ENCODE peak calls at places on chromosomes 13 and 19, in nine cellular contexts. E is MCF 10A, Z is D721Med, F is breast epithelium, V is cardiac fibroblast, N is pancreas, B is foreskin fibroblast, D is fibroblast of lung, O is psoas muscle. C is an unnamed sample.

GRCh38 chr13:71801781-71802180 is 65.2 kb downstream of the DACH1 start:
- DNase-seq in B (no peak), F (no peak), Z (peak), E (no peak), O (no peak), V (no peak), N (no peak), D (no peak), C (no peak)

GRCh38 chr19:38739440-38740251 is 4.6 kb downstream of the CAPN12 start:
- DNase-seq in D (no peak), V (no peak), Z (peak), E (no peak), O (no peak), F (no peak), B (peak), N (peak), C (no peak)

GRCh38 chr19:47991191-47991808 is 670 bp downstream of the BSPH1 start:
- DNase-seq in N (no peak), Z (no peak), E (no peak), F (no peak), D (no peak), B (no peak), O (no peak), V (no peak), C (no peak)

GRCh38 chr13:60727140-60727539 is 330.1 kb downstream of the TDRD3 start:
- DNase-seq in D (no peak), Z (no peak), O (no peak), N (no peak), E (no peak), F (no peak), V (no peak), B (no peak), C (no peak)

GRCh38 chr19:46714523-46715106 is 2.3 kb downstream of the PRKD2 start:
- DNase-seq in D (no peak), N (no peak), O (no peak), E (no peak), V (no peak), B (no peak), Z (no peak), F (peak), C (no peak)

GRCh38 chr13:109211616-109212015 is 574.8 kb downstream of the IRS2 start:
- DNase-seq in N (no peak), B (peak), D (peak), E (peak), O (no peak), Z (no peak), F (no peak), V (no peak), C (no peak)

GRCh38 chr13:29282096-29282495 is 313.4 kb downstream of the SLC7A1 start:
- DNase-seq in E (no peak), N (no peak), O (no peak), F (no peak), B (no peak), Z (no peak), D (no peak), V (no peak), C (no peak)

GRCh38 chr19:10238172-10238783 is 7.1 kb upstream of the S1PR2 start:
- DNase-seq in V (peak), N (no peak), O (peak), D (peak), F (no peak), B (peak), E (no peak), Z (no peak), C (no peak)

GRCh38 chr19:54415208-54415900 is at the start of gene TTYH1:
- DNase-seq in B (no peak), E (no peak), V (no peak), Z (peak), O (no peak), N (peak), F (no peak), D (no peak), C (no peak)
- TF ChIP-seq CTCF in B (no peak), E (peak), V (no peak), Z (peak), O (peak), N (peak), F (no peak), D (no peak), C (no peak)

DNA sequence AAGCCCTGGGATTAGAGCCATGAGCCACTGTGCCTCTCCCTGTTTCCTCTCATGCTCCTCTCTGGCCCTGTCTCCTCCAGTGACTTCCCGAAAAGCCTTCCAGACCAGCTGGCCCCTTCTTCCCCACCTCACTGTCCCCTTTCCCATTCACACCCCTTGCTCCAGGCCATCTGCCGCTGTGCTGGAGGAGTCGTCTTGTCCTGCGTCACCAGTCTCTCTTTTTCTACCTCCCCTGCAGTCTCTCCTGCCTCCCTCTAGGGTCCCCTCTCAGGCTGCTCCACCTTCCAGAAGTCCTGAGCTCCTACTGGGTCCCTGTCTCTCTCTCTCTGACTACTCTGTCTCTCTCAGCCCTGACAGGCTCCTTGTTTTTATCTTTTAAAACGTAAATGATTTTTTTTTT is 5.3 kb upstream of the FFAR1 start:
- DNase-seq in E (no peak), F (no peak), N (no peak), O (no peak), D (no peak), Z (no peak), V (no peak), B (no peak), C (no peak)
- TF ChIP-seq CTCF in E (no peak), F (no peak), N (no peak), O (no peak), D (no peak), Z (no peak), V (no peak), B (no peak), C (no peak)

GRCh38 chr19:19403373-19403901 is 2.0 kb upstream of the GATAD2A start:
- DNase-seq in B (peak), D (peak), E (peak), N (no peak), F (no peak), O (peak), V (no peak), Z (no peak), C (no peak)

GRCh38 chr19:19406878-19407639 is 1.6 kb downstream of the GATAD2A start:
- DNase-seq in D (peak), E (peak), O (peak), V (peak), N (no peak), Z (no peak), B (peak), F (no peak), C (no peak)

GRCh38 chr19:19402656-19403372 is 2.7 kb upstream of the GATAD2A start:
- DNase-seq in O (no peak), V (peak), F (no peak), E (peak), B (peak), Z (no peak), N (no peak), D (no peak), C (no peak)

GRCh38 chr19:19405919-19406877 is 723 bp downstream of the GATAD2A start:
- DNase-seq in Z (no peak), D (peak), B (peak), O (peak), N (peak), F (no peak), E (peak), V (peak), C (no peak)

DNA sequence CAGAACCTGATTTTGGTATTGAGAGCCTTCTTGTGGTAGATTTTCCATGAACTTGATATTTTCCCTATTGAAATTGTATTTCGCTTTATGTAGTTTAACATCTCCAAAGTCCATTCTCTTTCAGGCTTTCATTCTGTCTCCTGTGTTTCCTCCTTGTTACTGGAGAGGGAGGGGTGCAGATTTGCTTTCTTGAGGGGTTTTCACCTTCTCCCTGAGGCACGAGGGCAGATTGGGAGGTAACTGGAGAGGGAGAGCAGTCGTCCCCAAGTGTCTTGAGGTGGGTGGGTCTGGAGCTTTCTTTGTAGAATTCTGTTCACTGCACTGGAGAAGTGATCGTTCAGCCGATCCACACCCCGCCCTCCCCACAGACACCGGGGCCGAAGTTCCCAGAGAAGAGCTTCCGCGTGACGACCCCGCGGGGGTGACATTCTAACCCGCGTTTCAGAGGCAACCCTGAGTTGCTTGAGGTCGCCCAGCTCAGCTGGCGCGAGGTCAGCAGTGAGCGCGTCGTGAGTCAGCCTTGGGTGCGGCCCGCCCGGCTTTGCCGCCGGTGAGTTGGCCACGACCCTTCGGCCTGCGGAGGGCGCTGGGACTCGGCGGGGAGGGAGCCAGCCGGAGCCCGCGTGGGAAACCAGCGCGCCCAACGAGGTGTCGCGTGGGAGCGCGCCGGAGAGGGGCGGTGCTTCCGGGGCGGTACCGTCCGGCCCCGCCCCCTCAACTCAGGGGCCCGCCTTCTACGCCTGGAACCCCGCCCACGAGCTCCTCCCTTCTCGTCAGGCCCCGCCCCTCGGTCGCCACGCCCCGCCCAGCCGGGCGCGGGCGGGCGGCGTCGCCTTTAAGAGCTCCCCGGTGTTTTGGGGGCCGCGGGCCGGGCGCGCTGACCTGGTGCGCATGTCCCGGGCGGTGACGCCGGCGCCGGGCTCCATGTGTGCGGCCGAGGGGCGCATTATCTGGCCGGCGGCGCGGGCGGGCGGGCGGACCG is at the start of gene GATAD2A:
- DNase-seq in V (peak), D (peak), F (peak), O (peak), N (peak), E (peak), B (peak), Z (peak), C (peak)
- TF ChIP-seq CTCF in V (peak), D (peak), F (no peak), O (peak), N (no peak), E (no peak), B (peak), Z (no peak), C (no peak)

GRCh38 chr13:47964863-47965262 is 36.2 kb downstream of the SUCLA2 start:
- DNase-seq in F (no peak), N (no peak), E (no peak), B (peak), D (no peak), V (no peak), O (no peak), Z (no peak), C (no peak)
- TF ChIP-seq CTCF in F (no peak), N (no peak), E (no peak), B (peak), D (no peak), V (no peak), O (no peak), Z (no peak), C (no peak)

DNA sequence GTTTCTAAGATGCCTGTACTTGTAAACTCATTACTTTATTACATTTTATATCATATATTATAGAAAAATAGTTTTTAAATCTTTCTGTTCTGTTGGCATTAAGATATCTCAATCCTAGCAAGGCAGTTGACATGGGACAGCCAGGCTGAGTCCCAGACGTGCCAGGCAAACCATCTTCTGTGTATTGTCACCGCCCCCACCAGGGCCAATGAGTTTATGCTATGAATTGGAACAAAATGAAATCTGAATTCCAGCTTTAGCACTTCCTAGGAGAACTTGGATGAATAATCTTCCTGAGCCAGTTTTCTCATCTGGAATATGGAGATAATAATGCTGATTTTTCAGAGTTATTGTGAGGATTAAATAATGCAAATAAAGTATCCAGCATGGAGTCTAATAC is 79.9 kb upstream of the GSX1 start:
- DNase-seq in E (peak), V (peak), B (no peak), Z (no peak), O (no peak), N (no peak), D (no peak), F (no peak), C (no peak)
- TF ChIP-seq CTCF in E (no peak), V (no peak), B (peak), Z (peak), O (peak), N (no peak), D (peak), F (no peak), C (no peak)

GRCh38 chr13:103325675-103326074 is 259.5 kb upstream of the SLC10A2 start:
- DNase-seq in N (no peak), B (no peak), V (no peak), O (no peak), F (no peak), Z (no peak), E (no peak), D (no peak), C (no peak)

GRCh38 chr13:103324641-103325040 is 258.4 kb upstream of the SLC10A2 start:
- DNase-seq in E (no peak), B (no peak), D (no peak), F (no peak), O (no peak), V (no peak), Z (no peak), N (no peak), C (no peak)

DNA sequence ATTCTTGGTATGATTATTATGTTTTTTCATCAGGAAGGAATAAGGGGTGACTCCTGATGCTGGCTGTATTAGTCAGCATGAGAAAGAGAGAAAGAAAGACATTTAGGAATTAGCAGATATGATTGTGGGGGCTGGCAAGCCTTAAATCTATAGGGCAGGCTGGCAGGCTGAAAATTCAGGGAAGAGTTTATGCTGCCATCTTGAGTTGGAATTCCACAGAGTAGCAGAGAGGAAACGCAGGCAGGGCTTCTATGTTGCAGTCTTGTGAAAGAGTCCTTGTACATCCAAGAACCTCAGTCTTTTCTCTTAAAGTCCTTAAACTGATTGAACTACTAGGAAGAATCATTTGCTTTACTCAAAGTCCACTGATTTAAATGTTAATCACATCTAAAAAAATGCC is 262.7 kb upstream of the SLC10A2 start:
- DNase-seq in N (no peak), E (no peak), B (no peak), D (no peak), V (peak), F (no peak), O (no peak), Z (no peak), C (no peak)
- TF ChIP-seq CTCF in N (no peak), E (no peak), B (no peak), D (no peak), V (no peak), F (no peak), O (no peak), Z (no peak), C (no peak)

DNA sequence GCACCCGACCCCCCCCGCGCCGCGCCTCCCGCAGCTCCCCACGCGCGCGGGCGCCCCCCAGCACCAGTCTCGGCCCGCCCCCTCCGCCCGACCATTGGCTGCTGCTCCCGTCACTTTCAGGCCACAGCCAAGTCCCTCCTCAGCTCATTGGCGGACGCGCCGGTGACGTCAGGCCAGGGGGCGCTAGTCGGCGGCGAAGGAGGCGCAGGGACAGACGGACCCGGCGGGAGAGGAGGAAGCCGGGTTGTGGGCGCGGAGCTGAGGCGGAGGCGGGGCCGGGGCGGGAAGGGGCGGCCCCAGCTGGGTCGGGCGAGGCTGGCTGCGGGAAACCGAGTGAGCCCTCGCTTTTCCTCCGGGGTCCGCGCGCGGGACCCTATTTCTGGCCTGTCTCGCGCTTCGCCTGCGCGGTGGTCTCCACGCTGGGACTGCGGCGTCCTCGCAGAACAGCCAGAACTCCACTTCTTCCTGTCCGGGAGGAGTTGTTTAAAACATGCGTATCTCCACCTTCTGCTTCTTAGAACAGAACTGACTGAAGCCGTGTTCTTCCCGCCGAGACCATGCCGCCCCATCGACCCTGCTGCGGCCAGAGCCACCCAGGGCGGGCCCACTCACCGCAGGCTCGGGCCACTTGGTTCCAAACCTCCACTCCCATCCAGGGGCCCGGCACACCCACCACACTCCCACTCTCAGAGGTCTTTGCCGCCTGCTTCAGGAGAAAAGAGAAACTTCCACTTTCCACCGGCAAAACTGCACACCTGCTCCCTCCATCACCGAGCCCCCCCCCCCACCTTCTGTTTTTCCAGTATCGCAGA is 459 bp upstream of the TMTC4 start:
- DNase-seq in O (peak), E (peak), Z (peak), V (peak), N (peak), F (peak), D (peak), B (peak), C (peak)
- TF ChIP-seq CTCF in O (peak), E (no peak), Z (peak), V (peak), N (no peak), F (no peak), D (peak), B (peak), C (no peak)

GRCh38 chr19:50257141-50257540 is 53.7 kb downstream of the MYH14 start:
- DNase-seq in B (no peak), E (no peak), N (no peak), O (no peak), Z (no peak), F (no peak), V (no peak), D (no peak), C (no peak)

GRCh38 chr19:50258918-50259372 is 55.5 kb downstream of the MYH14 start:
- DNase-seq in E (no peak), V (no peak), F (no peak), D (no peak), B (no peak), N (peak), O (peak), Z (no peak), C (no peak)

GRCh38 chr19:50252111-50252886 is 48.9 kb downstream of the MYH14 start:
- DNase-seq in D (peak), V (peak), Z (no peak), N (no peak), B (peak), O (no peak), F (no peak), E (no peak), C (no peak)

GRCh38 chr19:50252887-50253268 is 49.5 kb downstream of the MYH14 start:
- DNase-seq in O (no peak), F (no peak), D (no peak), B (no peak), V (no peak), E (no peak), Z (no peak), N (no peak), C (no peak)

GRCh38 chr19:50255115-50255514 is 51.7 kb downstream of the MYH14 start:
- DNase-seq in V (no peak), N (no peak), Z (no peak), F (no peak), B (no peak), E (no peak), O (no peak), D (no peak), C (no peak)
- TF ChIP-seq CTCF in V (peak), N (no peak), Z (no peak), F (no peak), B (no peak), E (no peak), O (no peak), D (no peak), C (no peak)

DNA sequence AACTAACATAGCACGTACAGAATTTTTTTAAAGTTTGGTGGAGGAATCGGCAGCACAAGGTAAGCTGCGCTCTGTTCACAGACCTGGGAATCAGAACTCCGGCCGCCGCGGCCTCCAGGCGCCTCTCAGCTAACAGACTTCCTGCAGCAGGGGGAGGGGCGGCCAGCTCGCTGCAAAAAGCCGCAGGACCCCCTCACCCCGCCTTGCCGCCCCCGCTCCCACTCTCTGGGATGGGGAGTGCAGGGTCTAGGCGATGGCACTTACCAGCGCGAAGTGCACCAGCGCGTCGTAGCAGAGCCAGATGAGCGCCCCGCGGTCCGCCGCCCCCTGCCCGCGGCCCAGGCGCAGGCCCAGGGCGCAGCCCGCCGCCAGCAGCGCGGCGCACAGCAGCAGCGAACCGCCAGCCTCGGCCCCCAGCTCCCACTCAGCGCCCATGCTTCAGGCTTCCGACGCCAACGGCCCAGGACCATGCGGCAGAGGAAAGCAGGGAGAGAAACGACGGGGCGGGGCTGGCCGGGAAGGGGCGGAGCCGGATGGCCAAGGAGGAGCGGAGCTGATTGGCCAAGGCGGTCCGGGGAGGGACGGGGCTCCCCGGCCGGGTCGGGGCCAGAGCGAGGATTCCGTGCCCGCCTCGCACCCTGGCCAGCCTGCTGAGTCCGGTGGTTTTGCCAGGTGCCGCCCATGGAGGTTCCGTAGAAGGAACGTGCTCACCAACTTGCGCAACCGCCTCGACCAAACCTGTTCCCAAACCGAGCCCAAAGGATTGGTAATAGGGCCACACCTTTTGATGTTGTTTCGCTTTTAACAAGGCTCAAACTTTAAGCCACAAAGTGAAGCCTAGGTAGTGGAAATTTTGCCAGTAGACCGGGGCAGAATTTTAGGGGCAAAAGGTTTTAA is at the start of gene EBPL:
- DNase-seq in Z (peak), B (peak), N (peak), D (peak), F (peak), O (peak), V (peak), E (peak), C (peak)
- TF ChIP-seq CTCF in Z (no peak), B (no peak), N (no peak), D (no peak), F (no peak), O (no peak), V (no peak), E (no peak), C (no peak)

C was measured in omental fat pad.